ENCODE peak calls at places on chromosome 4, in nine cellular contexts. K is adipocyte, Y is heart right ventricle, A is H9, O is tibial nerve, E is tibial artery, T is cardiac muscle cell, Z is ovary, L is psoas muscle. I is an unnamed sample.

GRCh38 chr4:77169496-77169895 is 12.5 kb downstream of the CCNG2 start:
- DNase-seq in K (peak; percentile 22), Y (no peak), A (no peak), O (no peak), E (no peak), T (peak; percentile 25), Z (no peak), L (no peak), I (no peak)

GRCh38 chr4:123939621-123940020 is 543.0 kb downstream of the SPRY1 start:
- DNase-seq in K (peak; percentile 74), Y (no peak), A (no peak), O (no peak), E (no peak), T (peak; percentile 82), Z (no peak), L (no peak), I (no peak)

GRCh38 chr4:33930497-33930896 is 2313.8 kb downstream of the ARAP2 start:
- DNase-seq in K (peak; percentile 4), Y (no peak), A (no peak), O (no peak), E (no peak), T (peak; percentile 13), Z (no peak), L (no peak), I (no peak)

GRCh38 chr4:68589790-68590189 is 13.7 kb upstream of the UGT2B17 start:
- DNase-seq in K (no peak), Y (no peak), A (no peak), O (no peak), E (no peak), T (no peak), Z (no peak), L (no peak), I (no peak)

GRCh38 chr4:183960021-183960420 is 54.9 kb downstream of the STOX2 start:
- DNase-seq in K (peak; percentile 19), Y (peak; percentile 21), A (peak; percentile 73), O (peak; percentile 76), E (no peak), T (peak; percentile 84), Z (peak; percentile 66), L (peak; percentile 43), I (no peak)

GRCh38 chr4:168631241-168632151 is 134.6 kb downstream of the PALLD start:
- DNase-seq in K (peak; percentile 91), Y (peak; percentile 75), A (peak; percentile 73), O (no peak), E (peak; percentile 43), T (peak; percentile 77), Z (peak; percentile 78), L (peak; percentile 69), I (no peak)

GRCh38 chr4:169397762-169398161 is 127.0 kb upstream of the SH3RF1 start:
- DNase-seq in K (peak; percentile 74), Y (no peak), A (no peak), O (no peak), E (no peak), T (peak; percentile 29), Z (no peak), L (no peak), I (no peak)

GRCh38 chr4:24664956-24665355 is 80.6 kb upstream of the DHX15 start:
- DNase-seq in K (peak; percentile 73), Y (no peak), A (no peak), O (peak; percentile 24), E (no peak), T (peak; percentile 95), Z (no peak), L (no peak), I (no peak)

GRCh38 chr4:160887668-160888067 is 1276.1 kb downstream of the FSTL5 start:
- DNase-seq in K (no peak), Y (no peak), A (no peak), O (no peak), E (no peak), T (no peak), Z (no peak), L (no peak), I (no peak)

DNA sequence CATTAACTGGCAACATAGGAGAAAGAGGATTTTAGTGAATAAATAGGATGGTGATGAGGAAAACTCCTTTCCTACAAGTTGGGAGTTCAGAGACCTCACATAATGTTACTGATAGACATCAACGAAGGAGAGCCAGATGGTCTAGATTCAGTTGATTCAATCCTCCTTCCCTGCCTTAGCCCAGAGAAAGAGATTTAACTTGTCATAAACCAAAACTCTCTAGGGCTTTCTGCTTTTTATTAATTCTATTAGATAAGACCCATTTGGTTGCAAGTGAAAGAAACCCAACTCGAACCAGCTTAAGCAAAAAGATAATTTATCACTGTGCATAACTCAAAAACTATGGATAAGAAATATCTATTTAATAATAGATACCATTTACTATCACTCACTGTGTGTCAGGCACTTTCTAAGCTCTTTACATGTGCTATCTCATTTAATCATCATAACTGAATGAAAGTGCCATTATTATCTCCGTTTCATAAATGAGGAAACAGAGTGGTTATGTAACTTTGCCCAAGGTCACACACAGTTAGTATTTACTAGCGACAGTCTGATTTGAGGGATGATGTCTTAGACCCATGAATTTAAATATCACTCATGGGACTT is 4.3 kb upstream of the UNC5C start:
- DNase-seq in K (no peak), Y (no peak), A (no peak), O (no peak), E (no peak), T (no peak), Z (no peak), L (no peak), I (no peak)
- H3K4me1 ChIP-seq in K (peaks cover 9% of the 10 kb centered on the region), Y (peaks cover 15% of the 10 kb centered on the region), A (no peaks in the 10 kb centered on the region), O (no peaks in the 10 kb centered on the region), E (no peaks in the 10 kb centered on the region), T (peaks cover 10% of the 10 kb centered on the region), Z (no peaks in the 10 kb centered on the region), L (no peaks in the 10 kb centered on the region), I (peaks cover 19% of the 10 kb centered on the region)

DNA sequence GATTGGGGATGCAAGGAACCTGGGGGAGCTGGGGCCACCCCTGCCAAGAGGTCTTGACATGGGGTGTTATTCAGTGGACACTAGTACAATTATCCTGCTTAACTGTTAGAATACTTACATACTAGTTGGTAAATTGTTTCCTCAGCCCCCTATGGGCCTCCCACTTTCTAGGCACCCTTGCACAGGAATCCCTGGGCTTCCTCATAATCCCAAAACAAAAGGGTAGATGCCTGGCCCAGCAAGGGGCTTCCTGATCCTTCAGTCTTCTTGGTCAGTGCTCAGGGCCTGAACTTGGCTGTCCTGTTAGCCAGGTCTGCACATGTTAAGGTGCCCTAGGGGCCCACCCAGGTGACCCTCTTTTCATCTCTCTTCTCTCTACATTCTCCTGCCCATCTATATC is 48.7 kb upstream of the MSX1 start:
- DNase-seq in K (no peak), Y (no peak), A (no peak), O (no peak), E (no peak), T (no peak), Z (no peak), L (no peak), I (no peak)
- H3K9me3 ChIP-seq in K (peaks cover 8% of the 10 kb centered on the region), Y (no peaks in the 10 kb centered on the region), A (no peaks in the 10 kb centered on the region), O (no peaks in the 10 kb centered on the region), E (peaks cover 12% of the 10 kb centered on the region), T (no peaks in the 10 kb centered on the region), Z (no peaks in the 10 kb centered on the region), L (no peaks in the 10 kb centered on the region), I (no peaks in the 10 kb centered on the region)

GRCh38 chr4:138670681-138671080 is 344.9 kb upstream of the NOCT start:
- DNase-seq in K (no peak), Y (no peak), A (no peak), O (no peak), E (no peak), T (no peak), Z (no peak), L (no peak), I (no peak)

GRCh38 chr4:138673053-138673452 is 342.5 kb upstream of the NOCT start:
- DNase-seq in K (no peak), Y (no peak), A (no peak), O (no peak), E (no peak), T (no peak), Z (no peak), L (no peak), I (no peak)

GRCh38 chr4:138672393-138672976 is 343.1 kb upstream of the NOCT start:
- DNase-seq in K (no peak), Y (no peak), A (no peak), O (no peak), E (no peak), T (no peak), Z (no peak), L (no peak), I (no peak)

GRCh38 chr4:138671106-138671505 is 344.5 kb upstream of the NOCT start:
- DNase-seq in K (peak; percentile 42), Y (no peak), A (no peak), O (no peak), E (no peak), T (no peak), Z (no peak), L (no peak), I (no peak)

DNA sequence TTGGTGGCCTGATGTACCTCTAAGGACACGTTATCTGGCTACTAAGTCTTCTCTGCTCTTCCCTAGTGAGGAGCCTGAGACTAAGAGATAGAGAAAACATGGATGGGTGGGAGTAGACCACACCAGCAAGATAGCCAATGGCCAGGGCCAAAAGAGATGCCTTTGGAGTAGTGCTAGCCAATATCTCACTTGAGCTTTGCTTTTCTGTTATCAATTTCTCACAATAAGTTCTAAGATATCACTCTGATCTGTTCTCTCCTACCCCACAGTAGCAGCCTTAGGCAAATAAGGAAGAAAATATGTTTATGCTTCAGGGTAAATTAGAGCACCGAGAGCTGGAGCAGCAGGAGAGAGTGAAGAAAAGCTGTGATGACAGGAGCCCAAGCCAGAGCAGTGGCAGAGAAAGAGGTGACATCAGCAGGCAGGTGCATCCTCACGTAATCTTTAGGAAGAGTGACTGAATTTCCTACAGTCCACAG is 343.9 kb upstream of the NOCT start:
- DNase-seq in K (no peak), Y (no peak), A (no peak), O (no peak), E (no peak), T (no peak), Z (no peak), L (no peak), I (no peak)
- H3K4me1 ChIP-seq in K (peaks cover 6% of the 10 kb centered on the region), Y (peaks cover 7% of the 10 kb centered on the region), A (no peaks in the 10 kb centered on the region), O (no peaks in the 10 kb centered on the region), E (no peaks in the 10 kb centered on the region), T (peaks cover 23% of the 10 kb centered on the region), Z (no peaks in the 10 kb centered on the region), L (no peaks in the 10 kb centered on the region), I (no peaks in the 10 kb centered on the region)

GRCh38 chr4:1260418-1261106 is 11.6 kb upstream of the CTBP1 start:
- DNase-seq in K (no peak), Y (no peak), A (no peak), O (no peak), E (no peak), T (no peak), Z (no peak), L (no peak), I (no peak)

GRCh38 chr4:1255699-1256098 is 6.8 kb upstream of the CTBP1 start:
- DNase-seq in K (no peak), Y (no peak), A (no peak), O (no peak), E (no peak), T (no peak), Z (no peak), L (no peak), I (no peak)

GRCh38 chr4:1259966-1260365 is 11.0 kb upstream of the CTBP1 start:
- DNase-seq in K (no peak), Y (no peak), A (no peak), O (no peak), E (no peak), T (no peak), Z (no peak), L (no peak), I (no peak)

GRCh38 chr4:1261107-1261928 is 12.4 kb upstream of the CTBP1 start:
- DNase-seq in K (no peak), Y (no peak), A (no peak), O (no peak), E (no peak), T (no peak), Z (no peak), L (no peak), I (no peak)

GRCh38 chr4:1258457-1258856 is 9.5 kb upstream of the CTBP1 start:
- DNase-seq in K (no peak), Y (no peak), A (no peak), O (no peak), E (no peak), T (no peak), Z (no peak), L (no peak), I (no peak)
- H3K9me3 ChIP-seq in K (peaks cover 34% of the 10 kb centered on the region), Y (no peaks in the 10 kb centered on the region), A (peaks cover 12% of the 10 kb centered on the region), O (no peaks in the 10 kb centered on the region), E (peaks cover 8% of the 10 kb centered on the region), T (no peaks in the 10 kb centered on the region), Z (no peaks in the 10 kb centered on the region), L (no peaks in the 10 kb centered on the region), I (no peaks in the 10 kb centered on the region)